ENCODE peak calls at places on chromosome 19, in four cellular contexts. N is nephron progenitor cell, L is BE2C, P is lung. U is an unnamed sample.

GRCh38 chr19:41344162-41344561 is 9.6 kb downstream of the TGFB1 start:
- DNase-seq in N (no peak), P (no peak), L (no peak), U (no peak)

GRCh38 chr19:56076413-56076998 is 44.6 kb downstream of the ZNF787 start:
- DNase-seq in P (peak), N (peak), L (peak), U (peak)

GRCh38 chr19:45117167-45117594 is 24.2 kb downstream of the PPP1R37 start:
- DNase-seq in P (no peak), L (peak), N (no peak), U (no peak)

GRCh38 chr19:5131031-5131865 is 162.3 kb downstream of the KDM4B start:
- DNase-seq in N (no peak), P (no peak), L (no peak), U (no peak)

GRCh38 chr19:49824662-49825061 is 6.6 kb downstream of the MED25 start:
- DNase-seq in L (no peak), P (no peak), N (no peak), U (no peak)

GRCh38 chr19:46943150-46943946 is 76.3 kb upstream of the NPAS1 start:
- DNase-seq in P (no peak), N (no peak), L (no peak), U (no peak)

GRCh38 chr19:8221161-8221560 is 12.0 kb downstream of the CERS4 start:
- DNase-seq in L (no peak), N (no peak), P (peak), U (no peak)

GRCh38 chr19:11225172-11225571 is 14.2 kb upstream of the ANGPTL8 start:
- DNase-seq in P (no peak), N (no peak), L (no peak), U (no peak)

GRCh38 chr19:46295401-46296308 is 1.2 kb upstream of the HIF3A start:
- DNase-seq in L (no peak), N (no peak), P (no peak), U (no peak)

GRCh38 chr19:33301011-33301899 is 1.1 kb downstream of the CEBPA start:
- DNase-seq in P (peak), N (peak), L (no peak), U (no peak)

DNA sequence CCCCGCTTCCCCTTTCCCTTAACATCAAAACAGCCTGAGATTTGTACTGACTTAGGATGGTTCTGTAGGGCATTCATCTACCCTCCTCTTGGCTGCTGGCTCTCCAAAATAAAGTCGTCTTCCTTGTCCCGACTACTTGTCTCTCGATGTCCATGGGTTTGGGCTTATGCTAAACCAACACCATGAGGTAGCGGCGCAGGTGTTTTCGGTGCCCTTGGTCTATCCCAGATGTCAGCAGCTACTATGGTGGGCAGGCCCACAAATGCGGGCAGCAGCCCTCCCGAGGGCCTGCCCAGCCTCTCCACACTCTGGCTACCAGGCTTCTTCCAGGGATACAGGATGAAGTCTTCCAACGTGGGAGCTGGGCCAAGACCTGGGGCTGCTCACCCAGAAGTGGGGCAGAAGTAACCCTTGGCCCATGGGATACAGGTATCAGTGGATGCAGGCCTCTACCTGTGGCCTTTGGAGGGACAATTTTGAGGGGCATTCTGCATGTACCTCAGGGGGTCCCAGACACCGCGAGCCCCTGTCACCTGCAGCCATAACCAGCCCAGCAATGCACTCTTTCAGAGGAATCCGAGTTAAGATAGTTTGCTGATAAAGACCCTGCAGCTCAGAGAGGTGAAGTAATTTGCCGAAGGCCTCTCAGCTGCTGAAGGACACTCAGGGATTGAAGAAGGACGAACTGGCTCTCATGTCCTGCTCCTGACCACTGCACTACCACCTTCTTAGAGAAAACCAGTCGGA is 47.8 kb upstream of the VSTM2B start:
- DNase-seq in L (no peak), P (peak), N (no peak), U (no peak)
- TF ChIP-seq CTCF in L (no peak), P (no peak), N (no peak), U (no peak)

GRCh38 chr19:16778796-16779411 is 50.3 kb upstream of the SIN3B start:
- DNase-seq in L (peak), P (peak), N (peak), U (no peak)
- TF ChIP-seq CTCF in L (peak), P (peak), N (peak), U (no peak)

DNA sequence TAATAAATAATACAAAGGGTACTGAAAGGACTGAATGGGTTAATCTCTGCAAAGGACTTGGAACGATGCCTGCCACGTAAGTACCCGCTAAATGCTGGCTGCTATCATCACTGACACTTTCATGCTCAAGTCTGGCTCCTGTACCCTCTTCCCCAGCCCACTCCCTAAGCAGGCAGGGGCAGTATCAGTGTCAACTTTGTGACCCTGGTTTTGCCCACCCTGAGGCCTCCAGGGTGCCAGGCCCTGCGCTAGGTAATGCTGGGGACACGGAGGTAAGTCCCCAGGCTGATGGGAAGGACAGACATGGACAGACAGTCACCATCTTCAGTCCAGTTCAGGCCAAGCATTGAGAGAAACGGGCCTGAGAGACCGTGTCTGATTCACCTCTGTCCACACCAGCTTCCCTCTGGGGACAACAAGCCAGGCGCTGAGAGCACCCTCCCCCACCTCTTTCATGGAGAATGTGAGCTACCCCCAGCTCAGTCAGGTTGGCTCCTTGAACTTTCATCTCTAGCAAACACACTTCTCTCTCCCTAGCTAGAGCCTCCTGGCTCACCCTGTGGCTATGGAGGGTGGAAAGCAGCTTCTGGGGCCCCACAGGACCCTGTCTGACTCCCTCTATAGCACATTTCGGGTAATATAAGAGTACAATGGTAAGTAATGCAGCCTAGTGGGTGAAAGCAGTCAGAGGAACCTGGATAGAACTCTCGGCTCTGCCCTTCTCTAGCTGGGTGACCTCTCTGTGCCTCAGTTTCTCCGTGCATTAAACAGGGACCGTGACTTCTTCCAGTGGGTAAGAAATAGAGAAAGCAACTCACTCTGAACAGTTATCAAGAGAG is 758 bp downstream of the ETFB start:
- DNase-seq in N (no peak), L (peak), P (no peak), U (no peak)
- TF ChIP-seq CTCF in N (no peak), L (peak), P (no peak), U (no peak)

GRCh38 chr19:39151209-39151608 is 25.6 kb downstream of the PAK4 start:
- DNase-seq in P (no peak), N (no peak), L (no peak), U (no peak)

GRCh38 chr19:39154084-39154625 is 28.6 kb downstream of the PAK4 start:
- DNase-seq in L (no peak), P (no peak), N (no peak), U (no peak)

GRCh38 chr19:39150235-39150634 is 24.6 kb downstream of the PAK4 start:
- DNase-seq in N (no peak), L (no peak), P (no peak), U (no peak)

GRCh38 chr19:39150807-39151206 is 25.2 kb downstream of the PAK4 start:
- DNase-seq in L (no peak), P (no peak), N (no peak), U (no peak)

DNA sequence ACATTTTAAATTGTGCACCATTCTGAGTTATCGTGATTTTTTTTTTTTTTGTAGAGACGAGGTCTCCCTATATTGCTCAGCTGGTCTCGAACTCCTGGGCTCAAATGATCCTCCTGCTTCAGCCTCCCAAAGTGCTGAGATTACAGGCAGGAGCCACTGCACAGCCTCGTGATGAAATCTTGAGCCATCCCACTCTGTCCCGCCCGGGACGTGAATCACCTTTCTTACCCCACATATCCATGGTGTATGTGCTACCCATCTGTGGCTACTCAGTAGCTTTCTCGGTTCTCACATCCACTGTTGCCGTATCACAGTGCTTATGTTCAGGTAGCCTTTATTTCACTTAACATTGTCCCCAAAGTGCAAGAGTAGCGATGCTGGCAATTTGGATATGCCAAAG is 26.5 kb downstream of the PAK4 start:
- DNase-seq in P (no peak), L (no peak), N (no peak), U (no peak)
- TF ChIP-seq CTCF in P (no peak), L (no peak), N (no peak), U (no peak)

GRCh38 chr19:16594681-16595091 is 22.5 kb upstream of the SLC35E1 start:
- DNase-seq in L (no peak), P (no peak), N (no peak), U (no peak)

GRCh38 chr19:16596399-16596798 is 24.2 kb upstream of the SLC35E1 start:
- DNase-seq in P (no peak), L (no peak), N (no peak), U (no peak)

GRCh38 chr19:16594131-16594586 is 21.9 kb upstream of the SLC35E1 start:
- DNase-seq in L (no peak), P (no peak), N (no peak), U (no peak)

GRCh38 chr19:16593181-16593580 is 21.0 kb upstream of the SLC35E1 start:
- DNase-seq in L (no peak), N (no peak), P (no peak), U (no peak)

DNA sequence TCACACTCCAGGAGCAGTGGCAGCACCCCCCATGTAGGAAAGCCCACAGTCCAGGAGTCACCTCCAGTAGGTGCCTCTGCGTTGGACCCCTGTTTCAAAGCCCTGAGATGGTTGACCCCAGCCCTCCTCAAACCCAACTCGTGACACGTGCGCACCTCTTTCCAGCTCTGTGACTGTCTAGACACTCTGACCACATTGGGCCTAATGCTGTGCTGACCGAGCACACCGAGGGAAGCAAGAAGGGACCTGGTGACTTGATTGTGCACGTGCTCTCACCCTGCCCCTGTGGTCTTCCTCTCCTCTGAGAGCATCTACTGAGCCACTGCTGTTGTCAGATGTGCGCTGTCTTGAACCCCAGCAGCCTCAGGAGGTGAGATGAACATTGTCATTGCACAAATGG is 22.9 kb upstream of the SLC35E1 start:
- DNase-seq in P (no peak), L (no peak), N (no peak), U (no peak)
- TF ChIP-seq CTCF in P (no peak), L (no peak), N (no peak), U (no peak)

DNA sequence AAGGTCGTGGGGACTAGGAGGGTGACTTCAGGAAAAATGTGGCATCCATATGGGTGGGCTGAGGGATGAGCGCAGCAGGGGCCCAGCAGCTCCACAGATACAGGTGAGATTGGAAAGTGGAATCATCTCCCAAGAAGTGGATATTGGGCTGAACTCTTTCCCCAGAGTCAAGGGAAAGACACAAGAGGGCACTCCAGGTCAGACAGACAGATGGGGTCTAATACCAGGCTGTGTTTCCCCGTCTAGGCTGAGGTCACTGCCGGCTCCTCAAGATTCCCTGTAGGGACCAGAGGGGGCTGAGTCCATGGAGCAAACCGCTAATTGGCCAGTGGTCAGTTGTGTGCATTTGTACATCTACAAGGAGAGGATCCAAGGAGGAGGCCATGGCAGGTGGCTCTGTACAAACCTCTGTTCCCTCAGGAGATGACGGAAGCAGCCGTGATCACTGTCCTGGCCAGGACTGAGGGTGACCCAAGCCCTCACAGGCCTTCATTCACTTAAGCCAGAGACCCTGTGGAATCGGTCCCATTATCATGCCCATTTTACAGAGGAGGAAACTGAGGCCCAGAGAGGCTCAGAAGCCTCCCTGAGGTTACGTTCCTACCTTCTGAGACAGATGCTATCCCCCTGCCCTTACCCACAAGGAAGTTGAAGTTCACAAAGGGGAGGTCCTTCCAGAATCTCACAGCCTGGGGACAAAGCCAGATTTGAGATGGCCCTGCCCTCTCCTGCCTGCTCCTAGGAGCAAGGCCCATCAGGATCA is 14.9 kb upstream of the IGLON5 start:
- DNase-seq in L (peak), N (no peak), P (no peak), U (no peak)
- TF ChIP-seq CTCF in L (peak), N (no peak), P (no peak), U (no peak)

GRCh38 chr19:30883071-30883470 is 466.2 kb downstream of the TSHZ3 start:
- DNase-seq in P (no peak), L (no peak), N (no peak), U (no peak)

GRCh38 chr19:30881986-30882385 is 467.2 kb downstream of the TSHZ3 start:
- DNase-seq in P (no peak), N (no peak), L (no peak), U (no peak)

GRCh38 chr19:30887042-30887441 is 462.2 kb downstream of the TSHZ3 start:
- DNase-seq in L (no peak), N (no peak), P (no peak), U (no peak)

GRCh38 chr19:30882411-30883005 is 466.7 kb downstream of the TSHZ3 start:
- DNase-seq in L (no peak), N (no peak), P (no peak), U (no peak)

GRCh38 chr19:30884146-30884812 is 465.0 kb downstream of the TSHZ3 start:
- DNase-seq in P (no peak), L (no peak), N (no peak), U (no peak)
- TF ChIP-seq CTCF in P (no peak), L (peak), N (no peak), U (no peak)

GRCh38 chr19:14381689-14382474 is 638 bp downstream of the ADGRE5 start:
- DNase-seq in L (no peak), N (no peak), P (peak), U (no peak)
- TF ChIP-seq CTCF in L (no peak), N (no peak), P (no peak), U (no peak)

DNA sequence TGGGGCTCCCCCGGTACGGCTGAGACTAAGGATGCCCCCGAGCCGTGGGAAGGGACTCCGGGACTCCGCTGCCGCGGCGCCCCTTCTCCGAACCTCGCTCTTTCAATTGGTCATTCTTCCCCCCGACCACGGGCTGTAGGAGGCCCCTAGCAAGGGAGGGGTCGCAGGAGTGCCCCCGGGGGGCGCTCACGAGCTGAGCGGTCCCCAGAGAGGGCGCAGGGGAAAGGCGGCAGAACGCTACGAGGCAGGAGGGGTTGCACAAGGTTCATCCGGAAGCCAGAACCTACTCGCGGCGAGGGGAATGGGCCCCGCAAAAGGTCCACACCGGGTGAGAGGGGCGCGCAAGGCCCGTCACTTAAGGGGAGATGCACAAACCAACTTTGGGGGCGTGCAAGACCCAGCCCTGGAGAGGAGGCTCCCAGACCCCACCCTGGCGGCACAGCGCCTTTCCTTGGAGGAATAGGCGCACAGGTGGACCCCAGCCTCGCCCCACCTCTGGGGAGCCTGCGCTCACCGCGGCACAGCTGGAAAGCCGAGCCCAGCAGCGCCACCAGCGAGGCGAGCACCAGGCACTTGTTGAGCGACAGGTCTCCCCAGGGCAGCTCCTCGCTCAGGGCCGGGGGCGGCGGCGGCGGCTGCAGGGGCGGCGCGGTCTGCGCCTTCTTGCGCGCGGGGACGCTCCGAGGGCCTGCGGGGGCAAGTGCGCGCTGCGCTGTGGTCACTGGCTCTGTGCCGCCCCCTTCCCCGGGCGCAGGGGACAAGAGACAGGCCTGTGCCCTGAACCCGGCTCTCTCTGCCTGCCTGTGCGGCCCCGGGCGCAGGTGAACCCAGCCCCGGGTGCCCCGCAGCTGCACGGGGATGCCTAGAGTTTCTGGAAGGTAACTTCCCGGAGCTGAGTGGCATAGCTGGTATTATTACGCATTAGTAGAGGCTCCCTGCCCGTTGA is 2.8 kb downstream of the JSRP1 start:
- DNase-seq in N (peak), L (peak), P (no peak), U (no peak)
- TF ChIP-seq CTCF in N (no peak), L (peak), P (no peak), U (no peak)

DNA sequence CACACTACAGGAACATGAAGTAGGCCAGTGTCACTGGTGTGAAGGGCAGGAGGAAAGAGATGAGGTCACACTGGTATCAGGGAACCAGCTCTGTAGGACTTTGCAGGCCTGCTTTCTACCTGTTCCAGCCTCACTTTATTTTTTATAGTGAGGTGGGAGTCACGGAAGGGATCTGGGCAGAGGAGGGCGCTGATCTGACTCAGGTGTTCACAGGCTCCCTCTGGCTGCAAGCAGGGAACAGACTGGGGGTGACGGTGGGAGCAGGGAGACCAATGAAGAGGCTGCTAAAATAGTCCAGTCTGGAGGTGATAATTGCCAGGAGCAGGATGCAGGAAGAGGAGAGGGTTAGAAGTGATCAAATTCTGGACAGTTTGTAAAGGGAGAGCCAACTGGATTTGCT is 2.8 kb downstream of the THAP8 start:
- DNase-seq in P (no peak), N (peak), L (no peak), U (no peak)
- TF ChIP-seq CTCF in P (no peak), N (no peak), L (peak), U (no peak)

U was measured in omental fat pad.